ENCODE peak calls at places on chromosomes 3 and 15, in eight cellular contexts. U is sciatic nerve; R is fibroblast of gingiva; M is tibial artery; G is activated naive CD8-positive, alpha-beta T cell treated with anti-CD3 and anti-CD28 coated beads for 36 hours; S is renal cortical epithelial cell; K is aorta; D is posterior cingulate gyrus. T is an unnamed sample.

GRCh38 chr3:171654809-171655208 is 155.5 kb downstream of the PLD1 start:
- DNase-seq in M (peak), R (peak), D (no peak), G (no peak), S (peak), U (peak), K (no peak), T (no peak)

GRCh38 chr15:52802110-52802509 is 12.0 kb upstream of the ONECUT1 start:
- DNase-seq in R (no peak), G (no peak), K (no peak), S (no peak), M (no peak), U (no peak), D (no peak), T (no peak)

GRCh38 chr15:31080618-31081017 is 20.9 kb downstream of the TRPM1 start:
- DNase-seq in K (peak), D (no peak), U (peak), M (peak), R (no peak), S (no peak), G (peak), T (no peak)

GRCh38 chr15:93982226-93982641 is 249.1 kb upstream of the MCTP2 start:
- DNase-seq in S (no peak), G (no peak), K (no peak), M (peak), D (no peak), U (no peak), R (no peak), T (no peak)

GRCh38 chr3:36876181-36876936 is 68.5 kb downstream of the TRANK1 start:
- DNase-seq in K (no peak), M (no peak), G (peak), S (no peak), U (no peak), D (no peak), R (no peak), T (peak)

GRCh38 chr3:62445267-62445666 is 71.9 kb upstream of the FEZF2 start:
- DNase-seq in G (no peak), R (no peak), M (no peak), S (peak), K (no peak), U (no peak), D (no peak), T (no peak)

GRCh38 chr15:77010842-77011241 is 15.9 kb downstream of the PSTPIP1 start:
- DNase-seq in K (no peak), M (no peak), S (no peak), U (no peak), D (no peak), G (no peak), R (no peak), T (no peak)

GRCh38 chr3:101829066-101829830 is 20.1 kb upstream of the NFKBIZ start:
- DNase-seq in S (peak), G (peak), R (peak), K (peak), M (peak), D (no peak), U (peak), T (peak)

GRCh38 chr3:53715815-53716483 is 130.3 kb downstream of the CHDH start:
- DNase-seq in K (no peak), D (no peak), U (no peak), G (no peak), S (no peak), R (no peak), M (no peak), T (no peak)

GRCh38 chr3:47005212-47006144 is 26.0 kb downstream of the NBEAL2 start:
- DNase-seq in S (no peak), D (no peak), R (no peak), K (peak), U (peak), M (no peak), G (no peak), T (no peak)

GRCh38 chr3:98563661-98564281 is 29.6 kb downstream of the CPOX start:
- DNase-seq in M (no peak), G (no peak), U (no peak), S (peak), D (no peak), K (no peak), R (peak), T (no peak)

GRCh38 chr3:52144796-52145735 is 9.2 kb downstream of the POC1A start:
- DNase-seq in K (peak), G (no peak), S (no peak), U (no peak), M (no peak), D (no peak), R (no peak), T (no peak)

GRCh38 chr15:67124911-67125588 is 59.6 kb downstream of the SMAD3 start:
- DNase-seq in M (no peak), G (no peak), K (no peak), U (no peak), D (no peak), S (no peak), R (no peak), T (no peak)